ENCODE peak calls at places on chromosomes 3 and 15, in six cellular contexts. J is MM.1S, Q is HCT116, S is SK-N-SH, O is OCI-LY7, F is GM23338. Y is an unnamed sample.

GRCh38 chr3:73037369-73037699 is 24.1 kb upstream of the EBLN2 start:
- DNase-seq in Q (no peak), S (no peak), J (no peak), O (no peak), F (peak; percentile 40), Y (no peak)

GRCh38 chr15:49423906-49424520 is 971 bp downstream of the FGF7 start:
- DNase-seq in O (no peak), J (no peak), S (no peak), F (no peak), Q (no peak), Y (no peak)

GRCh38 chr3:68957895-68958294 is 25.5 kb upstream of the TAFA4 start:
- DNase-seq in O (no peak), F (no peak), J (no peak), Q (no peak), S (no peak), Y (no peak)

GRCh38 chr3:169400874-169401273 is 262.6 kb downstream of the MECOM start:
- DNase-seq in S (no peak), O (no peak), F (no peak), J (no peak), Q (no peak), Y (no peak)

GRCh38 chr3:108388136-108389132 is 92.1 kb downstream of the HHLA2 start:
- DNase-seq in S (no peak), J (peak; percentile 76), O (no peak), Q (no peak), F (no peak), Y (no peak)

GRCh38 chr3:13673207-13673606 is 124.3 kb downstream of the FBLN2 start:
- DNase-seq in Q (no peak), O (no peak), F (peak; percentile 65), J (no peak), S (no peak), Y (no peak)

GRCh38 chr3:57803647-57804081 is 47.6 kb downstream of the SLMAP start:
- DNase-seq in Q (peak; percentile 96), O (no peak), S (no peak), J (no peak), F (peak; percentile 60), Y (peak; percentile 41)

GRCh38 chr3:43615133-43615532 is 6.7 kb downstream of the ANO10 start:
- DNase-seq in S (no peak), F (no peak), Q (no peak), O (no peak), J (no peak), Y (no peak)

GRCh38 chr3:65999606-66000005 is 39.1 kb downstream of the MAGI1 start:
- DNase-seq in J (no peak), Q (no peak), F (no peak), S (no peak), O (no peak), Y (no peak)

GRCh38 chr3:128991355-128991895 is 2.5 kb downstream of the CFAP92 start:
- DNase-seq in F (no peak), S (no peak), J (no peak), O (no peak), Q (no peak), Y (no peak)

GRCh38 chr3:181362378-181362777 is 349.3 kb upstream of the SOX2 start:
- DNase-seq in O (no peak), Q (no peak), F (no peak), S (no peak), J (no peak), Y (no peak)

GRCh38 chr3:73511555-73511954 is 113.2 kb downstream of the PDZRN3 start:
- DNase-seq in Q (no peak), F (peak; percentile 42), J (no peak), S (no peak), O (no peak), Y (peak; percentile 25)

GRCh38 chr15:77409259-77410156 is 10.4 kb downstream of the PEAK1 start:
- DNase-seq in Q (no peak), F (no peak), O (peak; percentile 53), S (no peak), J (peak; percentile 90), Y (no peak)

GRCh38 chr3:10552631-10552943 is 47.2 kb upstream of the ATP2B2 start:
- DNase-seq in J (no peak), S (no peak), F (no peak), O (no peak), Q (no peak), Y (no peak)

GRCh38 chr3:42764561-42765295 is 8.3 kb downstream of the CCDC13 start:
- DNase-seq in S (no peak), F (no peak), O (no peak), J (no peak), Q (no peak), Y (no peak)

GRCh38 chr3:160154033-160154432 is 71.2 kb upstream of the C3orf80 start:
- DNase-seq in Q (no peak), S (no peak), F (no peak), J (no peak), O (no peak), Y (no peak)

GRCh38 chr3:17013050-17013449 is 128.3 kb downstream of the PLCL2 start:
- DNase-seq in F (no peak), Q (no peak), J (no peak), O (no peak), S (no peak), Y (peak; percentile 82)

GRCh38 chr3:140391041-140391440 is 286.8 kb upstream of the TRIM42 start:
- DNase-seq in Q (no peak), J (no peak), F (peak; percentile 5), O (no peak), S (peak; percentile 6), Y (no peak)

GRCh38 chr15:77354064-77354463 is 65.8 kb downstream of the PEAK1 start:
- DNase-seq in Q (no peak), S (no peak), F (no peak), O (no peak), J (no peak), Y (no peak)

GRCh38 chr3:42493126-42493797 is 9.2 kb upstream of the VIPR1 start:
- DNase-seq in J (no peak), O (no peak), Q (no peak), S (no peak), F (no peak), Y (no peak)

GRCh38 chr3:31412832-31413231 is 119.9 kb upstream of the STT3B start:
- DNase-seq in O (no peak), J (no peak), Q (no peak), S (no peak), F (no peak), Y (no peak)

GRCh38 chr3:14145670-14146380 is 21.0 kb downstream of the TMEM43 start:
- DNase-seq in Q (no peak), O (no peak), S (no peak), F (peak; percentile 14), J (no peak), Y (no peak)

GRCh38 chr3:63940389-63940757 is 28.2 kb upstream of the SCAANT1 start:
- DNase-seq in F (no peak), O (no peak), S (no peak), Q (no peak), J (no peak), Y (no peak)

GRCh38 chr3:21647961-21648360 is 103.0 kb downstream of the ZNF385D start:
- DNase-seq in Q (no peak), J (no peak), F (no peak), S (no peak), O (no peak), Y (no peak)

GRCh38 chr3:141302364-141303141 is 65.8 kb upstream of the ZBTB38 start:
- DNase-seq in J (no peak), O (no peak), F (no peak), Q (no peak), S (no peak), Y (no peak)

GRCh38 chr15:73897441-73898261 is 24.3 kb downstream of the TBC1D21 start:
- DNase-seq in O (peak; percentile 30), J (peak; percentile 31), Q (peak; percentile 37), F (peak; percentile 81), S (peak; percentile 81), Y (peak; percentile 79)

DNA sequence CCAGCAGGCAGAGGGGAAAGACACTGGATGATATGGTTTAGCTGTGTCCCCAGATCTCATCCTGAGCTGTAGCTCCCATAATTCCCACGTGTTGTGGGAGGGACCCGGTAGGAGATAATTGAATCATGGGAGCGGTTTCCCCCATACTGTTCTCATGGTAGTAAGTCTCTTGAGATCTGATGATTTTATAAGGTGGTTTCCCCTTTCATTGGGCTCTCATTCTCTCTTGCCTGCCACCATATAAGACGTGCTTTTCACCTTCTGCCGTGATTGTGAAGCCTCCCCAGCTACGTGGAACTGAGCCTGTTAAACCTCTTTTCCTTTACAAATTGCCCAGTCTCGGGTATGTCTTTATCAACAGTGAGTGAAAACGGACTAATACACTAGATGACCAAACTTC is 116.1 kb upstream of the SLCO3A1 start:
- DNase-seq in F (no peak), O (no peak), S (no peak), J (no peak), Q (no peak), Y (no peak)
- H3K4me3 ChIP-seq in F (no peak overlapping the region), O (no peak overlapping the region), S (no peak overlapping the region), J (no peak overlapping the region), Q (no peak overlapping the region), Y (no peak overlapping the region)

DNA sequence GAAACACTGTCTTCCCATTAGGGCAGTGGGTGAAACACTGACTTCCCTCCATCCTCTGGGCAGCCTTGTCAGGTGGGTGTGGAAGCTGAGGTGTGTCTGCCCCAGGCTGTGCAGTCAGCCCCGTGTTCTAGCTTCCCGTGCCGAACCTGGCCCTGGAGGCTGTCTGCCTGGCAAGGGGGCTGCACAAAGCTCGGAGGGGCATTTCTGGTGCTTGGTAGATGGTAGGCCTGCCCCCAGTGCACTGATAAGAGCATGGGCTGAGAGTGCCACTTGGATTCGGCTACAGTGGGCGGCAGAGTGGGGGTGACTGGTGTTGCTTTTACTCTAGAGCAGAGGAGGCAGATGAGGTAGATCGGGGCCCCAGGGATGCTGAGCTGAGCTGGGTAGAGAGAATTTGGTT is 21.3 kb downstream of the IGF1R start:
- DNase-seq in Q (no peak), J (no peak), O (no peak), F (no peak), S (no peak), Y (no peak)
- TF ChIP-seq EZH2phosphoT487 in Q (no peak), J (no peak), O (no peak), F (no peak), S (no peak), Y (no peak)

DNA sequence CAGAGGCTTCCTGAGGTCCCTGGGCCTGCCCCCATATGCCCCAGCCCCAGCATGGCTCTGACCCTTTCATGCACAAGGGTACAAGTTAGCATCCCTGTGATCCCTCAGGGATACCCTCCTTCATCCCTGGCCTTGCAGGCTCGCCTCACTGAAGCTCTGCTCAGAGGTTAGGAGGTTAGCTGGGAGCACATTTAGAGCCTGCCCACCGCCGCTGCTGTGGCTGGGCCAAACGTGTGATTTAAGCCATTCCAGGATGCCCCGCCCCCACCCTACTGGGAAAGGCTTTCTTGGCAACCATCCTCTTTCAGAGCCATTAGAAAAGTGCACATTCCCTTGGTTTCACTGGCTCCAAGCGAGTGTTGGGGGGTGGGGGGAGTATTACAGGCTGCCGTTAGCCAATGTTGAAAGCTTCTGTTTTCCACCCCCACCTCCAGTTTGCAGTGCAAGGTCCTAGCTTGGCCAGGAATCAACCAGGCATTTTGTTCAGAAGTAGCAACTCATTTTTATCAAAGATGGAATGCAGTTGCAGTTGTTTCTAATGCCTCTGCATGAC is 6.3 kb upstream of the HES1 start:
- DNase-seq in Q (no peak), S (no peak), O (no peak), F (peak; percentile 86), J (no peak), Y (peak; percentile 88)
- H3K4me1 ChIP-seq in Q (peaks cover 18% of the 10 kb centered on the region), S (peaks cover 11% of the 10 kb centered on the region), O (peaks cover 42% of the 10 kb centered on the region), F (peaks cover 43% of the 10 kb centered on the region), J (peaks cover 38% of the 10 kb centered on the region), Y (peaks cover 48% of the 10 kb centered on the region)

DNA sequence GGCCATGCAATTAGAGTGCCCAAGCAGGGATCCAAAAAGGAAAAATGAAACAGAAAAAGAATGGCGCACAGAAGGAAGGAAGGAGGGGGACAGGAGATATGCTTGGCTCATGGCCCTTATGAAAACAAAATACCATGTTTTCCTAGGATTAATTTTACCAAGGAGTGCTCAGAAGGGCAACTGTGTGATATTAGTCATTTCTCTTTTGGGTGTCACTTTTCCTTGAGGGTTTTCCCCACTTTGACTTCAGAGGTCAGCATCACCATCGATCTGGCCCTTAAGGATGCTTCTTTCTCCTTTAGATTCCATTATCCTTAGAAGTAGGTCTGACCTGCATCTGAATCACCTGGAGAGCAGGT is 1.4 kb downstream of the PARP14 start:
- DNase-seq in F (no peak), J (no peak), Q (no peak), S (no peak), O (no peak), Y (no peak)
- H3K4me3 ChIP-seq in F (peak overlapping the region; percentile 89), J (no peak overlapping the region), Q (peak overlapping the region; percentile 85), S (peak overlapping the region; percentile 60), O (no peak overlapping the region), Y (no peak overlapping the region)